ENCODE peak calls at places on chromosome 6, in ten cellular contexts. One of them, this sample, is unnamed.

GRCh38 chr6:108635505-108636226 is 74.9 kb downstream of the FOXO3 start:
- DNase-seq in stimulated activated CD4-positive, alpha-beta T cell treated with anti-CD3 and anti-CD28 coated beads, TNF-alpha, amount 100 ng/mL, for 24 hours: no peak
- DNase-seq in HT1080: no peak
- DNase-seq in heart right ventricle: no peak
- DNase-seq in stimulated activated CD8-positive, alpha-beta memory T cell treated with anti-CD3 and anti-CD28 coated beads, Interleukin-2, amount 100 ng/mL, for 48 hours: no peak
- DNase-seq in dorsolateral prefrontal cortex: no peak
- DNase-seq in NAMALWA: peak; percentile 15
- DNase-seq in stimulated activated naive CD4-positive, alpha-beta T cell: no peak
- DNase-seq in amygdala: no peak
- DNase-seq in activated gamma-delta T cell treated with Interleukin-2 at 50 U/mL for 16 hours: peak; percentile 55
- DNase-seq in this sample: peak; percentile 74

GRCh38 chr6:54142889-54143519 is 31.8 kb downstream of the MLIP start:
- DNase-seq in stimulated activated CD4-positive, alpha-beta T cell treated with anti-CD3 and anti-CD28 coated beads, TNF-alpha, amount 100 ng/mL, for 24 hours: no peak
- DNase-seq in HT1080: no peak
- DNase-seq in heart right ventricle: no peak
- DNase-seq in stimulated activated CD8-positive, alpha-beta memory T cell treated with anti-CD3 and anti-CD28 coated beads, Interleukin-2, amount 100 ng/mL, for 48 hours: no peak
- DNase-seq in dorsolateral prefrontal cortex: no peak
- DNase-seq in NAMALWA: no peak
- DNase-seq in stimulated activated naive CD4-positive, alpha-beta T cell: no peak
- DNase-seq in amygdala: no peak
- DNase-seq in activated gamma-delta T cell treated with Interleukin-2 at 50 U/mL for 16 hours: no peak
- DNase-seq in this sample: no peak

GRCh38 chr6:34044945-34045595 is 100.8 kb downstream of the GRM4 start:
- DNase-seq in stimulated activated CD4-positive, alpha-beta T cell treated with anti-CD3 and anti-CD28 coated beads, TNF-alpha, amount 100 ng/mL, for 24 hours: no peak
- DNase-seq in HT1080: no peak
- DNase-seq in heart right ventricle: no peak
- DNase-seq in stimulated activated CD8-positive, alpha-beta memory T cell treated with anti-CD3 and anti-CD28 coated beads, Interleukin-2, amount 100 ng/mL, for 48 hours: no peak
- DNase-seq in dorsolateral prefrontal cortex: no peak
- DNase-seq in NAMALWA: peak; percentile 52
- DNase-seq in stimulated activated naive CD4-positive, alpha-beta T cell: no peak
- DNase-seq in amygdala: no peak
- DNase-seq in activated gamma-delta T cell treated with Interleukin-2 at 50 U/mL for 16 hours: peak; percentile 31
- DNase-seq in this sample: no peak

GRCh38 chr6:52389626-52390360 is 27.8 kb downstream of the PAQR8 start:
- DNase-seq in stimulated activated CD4-positive, alpha-beta T cell treated with anti-CD3 and anti-CD28 coated beads, TNF-alpha, amount 100 ng/mL, for 24 hours: peak; percentile 34
- DNase-seq in HT1080: peak; percentile 83
- DNase-seq in heart right ventricle: peak; percentile 54
- DNase-seq in stimulated activated CD8-positive, alpha-beta memory T cell treated with anti-CD3 and anti-CD28 coated beads, Interleukin-2, amount 100 ng/mL, for 48 hours: peak; percentile 24
- DNase-seq in dorsolateral prefrontal cortex: peak; percentile 40
- DNase-seq in NAMALWA: peak; percentile 21
- DNase-seq in stimulated activated naive CD4-positive, alpha-beta T cell: peak; percentile 64
- DNase-seq in amygdala: no peak
- DNase-seq in activated gamma-delta T cell treated with Interleukin-2 at 50 U/mL for 16 hours: peak; percentile 58
- DNase-seq in this sample: peak; percentile 64

GRCh38 chr6:156776841-156777576 is at the start of gene ARID1B:
- DNase-seq in stimulated activated CD4-positive, alpha-beta T cell treated with anti-CD3 and anti-CD28 coated beads, TNF-alpha, amount 100 ng/mL, for 24 hours: peak; percentile 51
- DNase-seq in HT1080: peak; percentile 65
- DNase-seq in heart right ventricle: peak; percentile 87
- DNase-seq in stimulated activated CD8-positive, alpha-beta memory T cell treated with anti-CD3 and anti-CD28 coated beads, Interleukin-2, amount 100 ng/mL, for 48 hours: peak; percentile 54
- DNase-seq in dorsolateral prefrontal cortex: peak; percentile 63
- DNase-seq in NAMALWA: peak; percentile 91
- DNase-seq in stimulated activated naive CD4-positive, alpha-beta T cell: peak; percentile 78
- DNase-seq in amygdala: peak; percentile 52
- DNase-seq in activated gamma-delta T cell treated with Interleukin-2 at 50 U/mL for 16 hours: peak; percentile 77
- DNase-seq in this sample: peak; percentile 84

GRCh38 chr6:6861995-6862394 is 245.8 kb upstream of the RREB1 start:
- DNase-seq in stimulated activated CD4-positive, alpha-beta T cell treated with anti-CD3 and anti-CD28 coated beads, TNF-alpha, amount 100 ng/mL, for 24 hours: no peak
- DNase-seq in HT1080: no peak
- DNase-seq in heart right ventricle: no peak
- DNase-seq in stimulated activated CD8-positive, alpha-beta memory T cell treated with anti-CD3 and anti-CD28 coated beads, Interleukin-2, amount 100 ng/mL, for 48 hours: no peak
- DNase-seq in dorsolateral prefrontal cortex: no peak
- DNase-seq in NAMALWA: no peak
- DNase-seq in stimulated activated naive CD4-positive, alpha-beta T cell: no peak
- DNase-seq in amygdala: no peak
- DNase-seq in activated gamma-delta T cell treated with Interleukin-2 at 50 U/mL for 16 hours: no peak
- DNase-seq in this sample: no peak

GRCh38 chr6:130670142-130670541 is 157.1 kb upstream of the SMLR1 start:
- DNase-seq in stimulated activated CD4-positive, alpha-beta T cell treated with anti-CD3 and anti-CD28 coated beads, TNF-alpha, amount 100 ng/mL, for 24 hours: no peak
- DNase-seq in HT1080: no peak
- DNase-seq in heart right ventricle: no peak
- DNase-seq in stimulated activated CD8-positive, alpha-beta memory T cell treated with anti-CD3 and anti-CD28 coated beads, Interleukin-2, amount 100 ng/mL, for 48 hours: no peak
- DNase-seq in dorsolateral prefrontal cortex: no peak
- DNase-seq in NAMALWA: no peak
- DNase-seq in stimulated activated naive CD4-positive, alpha-beta T cell: no peak
- DNase-seq in amygdala: no peak
- DNase-seq in activated gamma-delta T cell treated with Interleukin-2 at 50 U/mL for 16 hours: no peak
- DNase-seq in this sample: no peak

GRCh38 chr6:159838020-159838744 is 38.1 kb downstream of the PNLDC1 start:
- DNase-seq in stimulated activated CD4-positive, alpha-beta T cell treated with anti-CD3 and anti-CD28 coated beads, TNF-alpha, amount 100 ng/mL, for 24 hours: no peak
- DNase-seq in HT1080: no peak
- DNase-seq in heart right ventricle: no peak
- DNase-seq in stimulated activated CD8-positive, alpha-beta memory T cell treated with anti-CD3 and anti-CD28 coated beads, Interleukin-2, amount 100 ng/mL, for 48 hours: no peak
- DNase-seq in dorsolateral prefrontal cortex: no peak
- DNase-seq in NAMALWA: no peak
- DNase-seq in stimulated activated naive CD4-positive, alpha-beta T cell: no peak
- DNase-seq in amygdala: no peak
- DNase-seq in activated gamma-delta T cell treated with Interleukin-2 at 50 U/mL for 16 hours: no peak
- DNase-seq in this sample: no peak

GRCh38 chr6:27726620-27727023 is 185.6 kb downstream of the OR2B2 start:
- DNase-seq in stimulated activated CD4-positive, alpha-beta T cell treated with anti-CD3 and anti-CD28 coated beads, TNF-alpha, amount 100 ng/mL, for 24 hours: no peak
- DNase-seq in HT1080: peak; percentile 79
- DNase-seq in heart right ventricle: no peak
- DNase-seq in stimulated activated CD8-positive, alpha-beta memory T cell treated with anti-CD3 and anti-CD28 coated beads, Interleukin-2, amount 100 ng/mL, for 48 hours: no peak
- DNase-seq in dorsolateral prefrontal cortex: no peak
- DNase-seq in NAMALWA: peak; percentile 5
- DNase-seq in stimulated activated naive CD4-positive, alpha-beta T cell: no peak
- DNase-seq in amygdala: no peak
- DNase-seq in activated gamma-delta T cell treated with Interleukin-2 at 50 U/mL for 16 hours: no peak
- DNase-seq in this sample: no peak

GRCh38 chr6:151008425-151008824 is 142.9 kb downstream of the MTHFD1L start:
- DNase-seq in stimulated activated CD4-positive, alpha-beta T cell treated with anti-CD3 and anti-CD28 coated beads, TNF-alpha, amount 100 ng/mL, for 24 hours: no peak
- DNase-seq in HT1080: no peak
- DNase-seq in heart right ventricle: no peak
- DNase-seq in stimulated activated CD8-positive, alpha-beta memory T cell treated with anti-CD3 and anti-CD28 coated beads, Interleukin-2, amount 100 ng/mL, for 48 hours: no peak
- DNase-seq in dorsolateral prefrontal cortex: no peak
- DNase-seq in NAMALWA: no peak
- DNase-seq in stimulated activated naive CD4-positive, alpha-beta T cell: no peak
- DNase-seq in amygdala: no peak
- DNase-seq in activated gamma-delta T cell treated with Interleukin-2 at 50 U/mL for 16 hours: no peak
- DNase-seq in this sample: no peak

This sample was measured in stimulated activated effector memory CD8-positive, alpha-beta T cell treated with anti-CD3 and anti-CD28 coated beads, Interleukin-12 subunit alpha, Interleukin-12 subunit beta, amount 100 ng/mL, for 72 hours.